ENCODE peak calls at places on chromosomes 13 and 19, in five cellular contexts. G is K562, A is GM12878, C is HepG2, W is A549. N is an unnamed sample.

GRCh38 chr13:65677906-65678305 is 1552.2 kb downstream of the PCDH9 start:
- DNase-seq in G (no peak), A (no peak), C (no peak), W (no peak), N (peak)

GRCh38 chr19:19338082-19338481 is 17.5 kb downstream of the MAU2 start:
- DNase-seq in G (no peak), A (no peak), C (no peak), W (no peak), N (peak)

GRCh38 chr19:23098286-23098685 is 18.5 kb upstream of the ZNF730 start:
- DNase-seq in G (no peak), A (no peak), C (no peak), W (no peak), N (no peak)

GRCh38 chr19:32519023-32519422 is 62.0 kb upstream of the PDCD5 start:
- DNase-seq in G (no peak), A (no peak), C (no peak), W (no peak), N (no peak)

GRCh38 chr19:18660051-18660910 is 23.2 kb upstream of the CRTC1 start:
- DNase-seq in G (peak), A (no peak), C (no peak), W (peak), N (peak)

GRCh38 chr13:76663941-76664340 is 222.3 kb downstream of the KCTD12 start:
- DNase-seq in G (no peak), A (no peak), C (no peak), W (no peak), N (peak)

GRCh38 chr13:99916366-99917103 is 55.0 kb downstream of the ZIC5 start:
- DNase-seq in G (peak), A (peak), C (peak), W (peak), N (peak)

GRCh38 chr19:5152767-5153532 is 184.0 kb downstream of the KDM4B start:
- DNase-seq in G (no peak), A (no peak), C (no peak), W (no peak), N (no peak)

GRCh38 chr13:34776390-34776981 is 165.6 kb upstream of the NBEA start:
- DNase-seq in G (no peak), A (no peak), C (no peak), W (no peak), N (no peak)

GRCh38 chr19:17625043-17625442 is 63.1 kb downstream of the UNC13A start:
- DNase-seq in G (no peak), A (no peak), C (no peak), W (no peak), N (no peak)

GRCh38 chr13:42876270-42876714 is 94.9 kb downstream of the FAM216B start:
- DNase-seq in G (no peak), A (peak), C (no peak), W (no peak), N (no peak)

GRCh38 chr19:19064811-19065745 is 1.3 kb downstream of the SLC25A42 start:
- DNase-seq in G (peak), A (no peak), C (no peak), W (no peak), N (no peak)

GRCh38 chr13:110887955-110888333 is 26.9 kb downstream of the ANKRD10 start:
- DNase-seq in G (no peak), A (no peak), C (no peak), W (no peak), N (no peak)

GRCh38 chr13:51935326-51936171 is 73.8 kb downstream of the CCDC70 start:
- DNase-seq in G (peak), A (no peak), C (no peak), W (peak), N (no peak)

GRCh38 chr13:38944219-38944618 is 46.4 kb downstream of the STOML3 start:
- DNase-seq in G (no peak), A (no peak), C (no peak), W (no peak), N (no peak)

GRCh38 chr13:45918597-45918996 is 67.0 kb upstream of the SIAH3 start:
- DNase-seq in G (no peak), A (no peak), C (no peak), W (no peak), N (no peak)

DNA sequence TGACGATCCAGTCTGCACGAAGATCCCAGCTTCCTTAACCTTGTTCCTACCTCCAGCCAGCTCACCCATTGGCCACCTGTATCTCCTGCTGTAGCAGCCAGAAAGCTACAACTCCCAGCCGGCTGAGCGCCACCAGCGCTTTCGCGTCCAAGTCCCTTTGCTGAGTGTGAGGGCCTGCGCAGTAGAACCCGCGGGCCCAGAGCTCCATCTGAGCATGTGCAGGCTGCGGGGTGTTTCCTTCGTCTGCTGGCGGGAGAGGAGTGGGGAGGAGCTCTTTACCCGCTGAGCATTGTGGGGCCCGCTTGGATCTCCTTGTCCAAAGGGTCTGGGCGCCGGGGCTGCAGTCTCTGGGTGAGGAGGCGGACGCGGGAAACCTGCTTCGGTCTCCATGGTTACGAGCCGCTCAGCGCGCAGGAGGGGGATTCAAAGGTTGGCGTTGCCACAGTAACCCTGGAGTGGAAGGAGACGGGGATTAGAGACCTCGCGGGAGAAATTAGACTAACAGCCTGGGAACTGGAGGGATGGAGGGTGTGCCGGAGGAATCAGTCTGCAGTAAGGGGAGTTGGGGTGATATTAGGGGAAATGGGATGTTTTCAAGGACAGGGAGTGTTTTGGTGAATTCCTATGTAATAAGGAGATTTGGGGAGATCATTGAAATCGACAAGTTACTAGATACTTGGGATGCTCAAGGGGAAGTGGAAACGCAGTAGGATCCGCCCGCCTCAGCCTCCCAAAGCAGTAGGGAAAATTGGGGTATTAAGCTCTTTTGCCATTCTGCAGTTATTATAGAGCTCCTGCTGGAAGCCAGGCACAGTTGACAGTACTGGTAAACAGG is 33.5 kb downstream of the ZSWIM9 start:
- DNase-seq in G (peak), A (peak), C (peak), W (peak), N (peak)
- TF ChIP-seq POLR2A in G (peak), A (peak), C (peak), W (peak), N (peak)

GRCh38 chr13:32309812-32310706 is 5.1 kb downstream of the ZAR1L start:
- DNase-seq in G (peak), A (no peak), C (peak), W (peak), N (peak)
- TF ChIP-seq BHLHE40 in G (no peak), A (no peak), C (no peak), W (no peak), N (no peak)

DNA sequence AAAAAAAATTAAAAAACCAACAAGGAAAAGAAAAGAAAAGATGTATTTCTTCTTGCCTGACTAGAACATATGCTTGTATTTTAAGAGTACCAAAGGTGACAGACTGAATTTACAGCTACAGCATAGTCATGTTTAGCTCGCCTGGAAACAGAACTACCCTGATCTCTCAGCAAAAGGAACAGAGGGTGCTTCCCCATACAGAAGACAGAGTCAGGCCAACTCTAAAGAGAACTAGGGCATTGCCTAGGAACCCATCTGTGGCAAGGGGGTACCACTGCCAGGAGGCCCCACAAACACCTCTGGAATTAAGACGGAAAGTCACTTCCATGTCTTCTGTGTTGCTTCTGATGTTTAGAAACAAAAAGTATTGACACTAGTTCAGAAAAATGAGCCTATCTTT is 252.1 kb upstream of the STARD13 start:
- DNase-seq in G (no peak), A (no peak), C (no peak), W (no peak), N (no peak)
- TF ChIP-seq POLR2A in G (no peak), A (no peak), C (no peak), W (no peak), N (no peak)

DNA sequence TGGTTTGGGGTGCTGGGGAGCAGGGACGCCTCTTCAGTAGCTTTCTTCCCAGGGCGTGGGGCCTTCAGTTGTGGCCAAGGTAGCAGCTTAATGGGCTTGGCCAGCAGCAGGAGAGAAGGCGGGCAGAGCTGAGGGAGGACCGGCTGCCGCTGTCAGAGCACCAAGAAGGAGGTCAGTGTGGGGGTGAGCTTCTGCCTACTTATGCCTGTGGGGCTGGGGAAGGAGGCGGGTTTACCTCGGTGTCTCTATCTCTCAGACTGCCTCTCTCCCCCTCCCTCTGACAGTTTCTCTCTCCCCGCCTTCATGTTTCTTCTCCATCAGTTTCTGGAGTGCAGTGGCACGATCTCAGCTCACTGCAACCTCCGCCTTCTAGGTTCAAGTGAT is at the start of gene CAPN12:
- DNase-seq in G (peak), A (no peak), C (no peak), W (no peak), N (no peak)
- TF ChIP-seq BHLHE40 in G (no peak), A (no peak), C (no peak), W (no peak), N (no peak)

GRCh38 chr19:42075616-42076374 is at the start of gene ZNF574:
- DNase-seq in G (peak), A (peak), C (peak), W (peak), N (peak)
- TF ChIP-seq POLR2A in G (peak), A (peak), C (peak), W (peak), N (peak)

DNA sequence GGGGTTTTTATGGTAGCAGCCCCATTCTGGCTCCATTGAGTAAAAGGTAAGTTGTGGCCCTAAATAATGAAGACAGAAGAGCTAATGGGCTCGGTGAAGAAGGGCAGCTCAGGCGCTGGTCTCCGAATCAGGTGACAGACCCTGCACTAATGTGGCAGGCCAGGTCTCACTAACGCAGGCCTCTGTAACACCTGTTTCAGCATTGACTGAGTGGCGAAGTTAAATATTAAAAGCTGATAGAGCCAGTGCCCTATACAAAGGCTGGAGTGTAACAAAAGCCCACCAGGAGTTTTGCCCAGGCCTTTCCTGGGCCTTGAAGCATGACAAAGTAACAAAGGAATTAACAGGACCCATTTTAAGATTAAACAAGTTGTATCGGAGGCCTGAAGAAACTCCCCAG is 19.2 kb downstream of the POP4 start:
- DNase-seq in G (no peak), A (no peak), C (no peak), W (no peak), N (no peak)
- TF ChIP-seq BHLHE40 in G (no peak), A (no peak), C (no peak), W (no peak), N (no peak)

GRCh38 chr19:12722566-12723382 is 958 bp downstream of the TNPO2 start:
- DNase-seq in G (peak), A (peak), C (peak), W (peak), N (peak)
- TF ChIP-seq POLR2A in G (peak), A (peak), C (peak), W (peak), N (peak)

GRCh38 chr13:106986033-106986484 is 418.1 kb upstream of the ARGLU1 start:
- DNase-seq in G (no peak), A (no peak), C (no peak), W (no peak), N (peak)
- TF ChIP-seq BHLHE40 in G (no peak), A (no peak), C (no peak), W (no peak), N (no peak)

DNA sequence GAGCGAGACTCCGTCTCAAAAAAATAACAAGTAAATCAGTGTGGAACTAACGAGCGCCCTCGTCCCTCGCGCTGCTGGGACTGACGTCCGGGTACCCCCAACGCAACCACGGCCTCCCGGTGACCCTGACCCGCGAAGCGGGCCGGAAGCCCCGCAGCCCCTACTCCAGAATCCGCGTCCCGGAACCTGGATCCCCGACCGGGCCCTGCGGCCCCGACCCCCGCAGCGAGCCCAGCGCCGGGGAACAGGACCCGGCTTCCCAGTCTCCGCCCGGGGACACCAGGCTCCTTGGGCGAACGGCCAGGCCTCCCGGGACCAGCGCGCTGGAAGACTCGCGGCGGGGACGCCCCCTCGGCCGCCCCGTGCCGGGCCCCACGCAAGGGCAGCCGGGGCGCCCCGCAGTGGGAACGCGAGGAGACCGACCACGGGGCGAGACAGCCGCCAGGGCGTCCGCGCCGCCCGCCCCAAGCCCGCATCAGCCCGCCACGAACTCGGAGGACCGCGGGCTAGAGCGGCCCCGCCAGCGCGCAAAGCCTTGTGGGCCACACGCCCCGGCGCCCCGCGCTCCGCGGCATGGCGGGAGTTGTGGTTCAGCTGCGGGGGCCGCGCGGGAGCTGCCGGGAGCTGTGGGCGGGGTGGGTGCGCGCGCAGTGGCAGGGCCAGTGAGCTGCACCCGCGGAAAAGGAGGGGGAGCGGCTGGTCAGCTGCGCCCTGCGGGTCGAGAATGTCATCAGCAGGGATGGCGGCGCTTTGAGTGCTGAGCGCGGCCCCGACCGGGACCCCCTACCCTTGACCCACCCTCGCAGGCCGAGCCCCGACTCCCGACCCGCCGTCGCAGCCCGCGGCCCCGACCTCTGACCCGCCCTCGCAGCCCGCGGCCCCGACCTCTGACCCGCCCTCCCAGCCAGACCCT is 7.5 kb upstream of the MADCAM1 start:
- DNase-seq in G (peak), A (peak), C (peak), W (peak), N (peak)
- TF ChIP-seq POLR2A in G (no peak), A (peak), C (peak), W (peak), N (peak)

GRCh38 chr19:1064661-1065605 is 2.0 kb upstream of the ARHGAP45 start:
- DNase-seq in G (peak), A (no peak), C (no peak), W (peak), N (peak)

GRCh38 chr19:1063909-1064660 is 2.9 kb upstream of the ARHGAP45 start:
- DNase-seq in G (peak), A (no peak), C (no peak), W (no peak), N (no peak)

GRCh38 chr19:1062387-1063029 is 4.5 kb upstream of the ARHGAP45 start:
- DNase-seq in G (no peak), A (no peak), C (no peak), W (no peak), N (no peak)

GRCh38 chr19:1061987-1062386 is 5.0 kb upstream of the ARHGAP45 start:
- DNase-seq in G (no peak), A (no peak), C (no peak), W (no peak), N (no peak)

DNA sequence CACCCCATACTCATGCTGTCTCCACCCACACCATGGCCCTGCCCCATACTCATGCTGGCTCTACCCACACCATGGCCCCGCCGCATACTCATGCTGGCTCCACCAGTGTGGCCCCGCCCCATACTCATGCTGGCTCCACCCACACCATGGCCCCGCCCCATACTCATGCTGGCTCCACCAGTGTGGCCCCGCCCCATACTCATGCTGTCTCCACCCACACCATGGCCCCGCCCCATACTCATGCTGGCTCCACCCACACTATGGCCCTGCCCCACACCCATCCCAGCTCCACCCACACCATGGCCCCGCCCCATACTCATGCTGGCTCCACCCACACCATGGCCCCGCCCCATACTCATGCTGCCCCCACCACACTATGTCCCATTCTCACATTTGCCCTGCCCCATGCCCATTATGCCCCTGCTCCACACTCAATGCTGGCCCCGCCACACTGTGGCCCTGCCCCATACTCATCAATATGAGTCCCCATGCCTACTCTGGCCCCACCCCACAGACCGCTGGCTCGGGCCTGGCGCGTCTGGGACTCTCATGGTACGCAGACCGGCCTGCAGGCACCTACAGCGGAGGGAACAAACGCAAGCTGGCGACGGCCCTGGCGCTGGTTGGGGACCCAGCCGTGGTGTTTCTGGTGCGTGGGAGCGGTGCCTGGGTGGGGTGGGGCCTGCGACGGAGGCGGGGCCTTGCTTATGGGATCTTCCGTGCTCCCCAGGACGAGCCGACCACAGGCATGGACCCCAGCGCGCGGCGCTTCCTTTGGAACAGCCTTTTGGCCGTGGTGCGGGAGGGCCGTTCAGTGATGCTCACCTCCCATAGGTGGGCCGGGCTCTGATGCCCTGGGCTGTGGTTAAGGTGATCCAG is 3.7 kb upstream of the ARHGAP45 start:
- DNase-seq in G (peak), A (no peak), C (no peak), W (peak), N (no peak)
- TF ChIP-seq BHLHE40 in G (no peak), A (no peak), C (no peak), W (no peak), N (no peak)